ENCODE peak calls at places on chromosome 12, in five cellular contexts. R, M, Y, N and A are unnamed samples. For H3K9me3, the result is how much of the 10 kb centered on the place peaks cover.

GRCh38 chr12:64450711-64451486 is 1.0 kb upstream of the TBK1 start:
- DNase-seq in R (no peak), M (no peak), Y (no peak), N (no peak), A (no peak)

GRCh38 chr12:3225154-3225795 is 148.1 kb downstream of the TSPAN9 start:
- DNase-seq in R (no peak), M (no peak), Y (no peak), N (no peak), A (no peak)

GRCh38 chr12:97112161-97112560 is 205.1 kb downstream of the NEDD1 start:
- DNase-seq in Y (peak), N (no peak), R (no peak), M (no peak), A (no peak)

GRCh38 chr12:27673285-27673684 is 23.0 kb upstream of the REP15 start:
- DNase-seq in Y (no peak), M (no peak), N (no peak), R (no peak), A (no peak)

GRCh38 chr12:59843260-59843843 is 247.5 kb downstream of the SLC16A7 start:
- DNase-seq in R (no peak), N (no peak), Y (no peak), M (no peak), A (no peak)

GRCh38 chr12:19546027-19546426 is 106.7 kb downstream of the AEBP2 start:
- DNase-seq in M (no peak), N (no peak), Y (no peak), R (peak), A (no peak)

GRCh38 chr12:37672655-37673260 is 643.8 kb upstream of the ALG10B start:
- DNase-seq in R (no peak), N (no peak), M (no peak), Y (peak), A (no peak)

GRCh38 chr12:131827961-131828534 is at the start of gene MMP17:
- DNase-seq in Y (peak), M (peak), R (peak), N (no peak), A (peak)

GRCh38 chr12:53750812-53751335 is 905 bp downstream of the CISTR start:
- DNase-seq in R (no peak), N (no peak), M (peak), Y (no peak), A (no peak)

GRCh38 chr12:26767116-26767515 is 65.9 kb downstream of the ITPR2 start:
- DNase-seq in R (no peak), Y (no peak), N (no peak), M (no peak), A (no peak)

GRCh38 chr12:47905313-47905730 is 528 bp upstream of the VDR start:
- DNase-seq in R (no peak), M (peak), Y (no peak), N (peak), A (no peak)

GRCh38 chr12:40031965-40032364 is 73.9 kb downstream of the SLC2A13 start:
- DNase-seq in Y (no peak), M (no peak), N (no peak), R (no peak), A (no peak)

GRCh38 chr12:107320929-107321618 is 227.7 kb upstream of the CRY1 start:
- DNase-seq in Y (peak), N (no peak), R (no peak), M (no peak), A (peak)

GRCh38 chr12:21818627-21819026 is 44.1 kb upstream of the KCNJ8 start:
- DNase-seq in Y (no peak), M (no peak), N (no peak), R (no peak), A (no peak)

GRCh38 chr12:127284021-127284420 is 982.9 kb upstream of the TMEM132C start:
- DNase-seq in M (no peak), R (no peak), N (no peak), Y (no peak), A (peak)

GRCh38 chr12:116954700-116955381 is 44.1 kb downstream of the FBXW8 start:
- DNase-seq in Y (no peak), R (no peak), M (peak), N (peak), A (no peak)

GRCh38 chr12:103336940-103337339 is 158.8 kb downstream of the C12orf42 start:
- DNase-seq in N (no peak), M (no peak), Y (no peak), R (no peak), A (no peak)

GRCh38 chr12:4909734-4910501 is at the start of gene KCNA1:
- DNase-seq in R (no peak), Y (no peak), M (no peak), N (no peak), A (peak)

GRCh38 chr12:4270016-4270669 is 3.4 kb upstream of the CCND2 start:
- DNase-seq in R (no peak), Y (no peak), M (no peak), N (no peak), A (no peak)

GRCh38 chr12:113214938-113215400 is 6.3 kb upstream of the TPCN1 start:
- DNase-seq in Y (peak), N (no peak), R (peak), M (peak), A (peak)

GRCh38 chr12:52523825-52524224 is 3.6 kb upstream of the KRT5 start:
- DNase-seq in M (no peak), R (no peak), N (no peak), Y (no peak), A (no peak)

GRCh38 chr12:54390176-54390667 is 5.7 kb upstream of the ZNF385A start:
- DNase-seq in Y (no peak), R (no peak), N (no peak), M (peak), A (no peak)

GRCh38 chr12:42590324-42590934 is 883 bp upstream of the PRICKLE1 start:
- DNase-seq in M (peak), R (no peak), Y (peak), N (no peak), A (peak)

GRCh38 chr12:44021471-44021971 is 185.6 kb downstream of the TMEM117 start:
- DNase-seq in N (no peak), M (no peak), Y (no peak), R (no peak), A (no peak)

GRCh38 chr12:121893901-121894540 is 5.4 kb downstream of the PSMD9 start:
- DNase-seq in R (no peak), N (peak), Y (peak), M (no peak), A (peak)

GRCh38 chr12:113472191-113473190 is 820 bp upstream of the LHX5 start:
- DNase-seq in M (no peak), R (no peak), Y (no peak), N (no peak), A (no peak)

GRCh38 chr12:24728366-24728765 is 220.5 kb downstream of the BCAT1 start:
- DNase-seq in R (no peak), Y (peak), N (no peak), M (no peak), A (no peak)

GRCh38 chr12:52870361-52871290 is 21.8 kb upstream of the KRT78 start:
- DNase-seq in Y (peak), R (peak), M (peak), N (peak), A (peak)

GRCh38 chr12:105935106-105935505 is 203.6 kb downstream of the NUAK1 start:
- DNase-seq in N (no peak), Y (no peak), M (no peak), R (no peak), A (no peak)

GRCh38 chr12:8894378-8894777 is 19.9 kb upstream of the PHC1 start:
- DNase-seq in R (no peak), M (no peak), N (no peak), Y (no peak), A (no peak)

GRCh38 chr12:100794441-100795192 is at the start of gene ANO4:
- DNase-seq in M (no peak), Y (no peak), R (no peak), N (no peak), A (no peak)

GRCh38 chr12:57888407-57889157 is 42.1 kb upstream of the CTDSP2 start:
- DNase-seq in Y (no peak), R (no peak), M (peak), N (peak), A (peak)

GRCh38 chr12:87086118-87086891 is 830.1 kb upstream of the MGAT4C start:
- DNase-seq in M (no peak), R (no peak), N (no peak), Y (peak), A (peak)

GRCh38 chr12:6647083-6647604 is at the start of gene ACRBP:
- DNase-seq in M (peak), Y (no peak), R (peak), N (peak), A (no peak)

GRCh38 chr12:25806271-25806670 is 152.2 kb upstream of the RASSF8 start:
- DNase-seq in N (no peak), Y (no peak), R (no peak), M (no peak), A (no peak)

GRCh38 chr12:47997321-47997720 is 7.0 kb downstream of the COL2A1 start:
- DNase-seq in N (peak), R (no peak), M (no peak), Y (no peak), A (no peak)

GRCh38 chr12:49058366-49059062 is 2.1 kb downstream of the KMT2D start:
- DNase-seq in Y (no peak), R (no peak), N (no peak), M (no peak), A (no peak)

GRCh38 chr12:123242083-123242904 is 9.1 kb downstream of the MTRFR start:
- DNase-seq in R (no peak), Y (no peak), N (no peak), M (no peak), A (no peak)

GRCh38 chr12:52165096-52165855 is 26.5 kb downstream of the KRT80 start:
- DNase-seq in Y (no peak), R (no peak), M (no peak), N (no peak), A (no peak)

GRCh38 chr12:133203344-133204263 is 22.3 kb downstream of the ZNF268 start:
- DNase-seq in Y (peak), R (no peak), N (no peak), M (no peak), A (no peak)

GRCh38 chr12:133201888-133202287 is 20.6 kb downstream of the ZNF268 start:
- DNase-seq in N (no peak), M (no peak), R (no peak), Y (no peak), A (no peak)

GRCh38 chr12:133206390-133206789 is 25.1 kb downstream of the ZNF268 start:
- DNase-seq in Y (no peak), M (no peak), R (no peak), N (no peak), A (no peak)

GRCh38 chr12:133202493-133203343 is 21.4 kb downstream of the ZNF268 start:
- DNase-seq in N (no peak), M (no peak), Y (peak), R (no peak), A (no peak)

DNA sequence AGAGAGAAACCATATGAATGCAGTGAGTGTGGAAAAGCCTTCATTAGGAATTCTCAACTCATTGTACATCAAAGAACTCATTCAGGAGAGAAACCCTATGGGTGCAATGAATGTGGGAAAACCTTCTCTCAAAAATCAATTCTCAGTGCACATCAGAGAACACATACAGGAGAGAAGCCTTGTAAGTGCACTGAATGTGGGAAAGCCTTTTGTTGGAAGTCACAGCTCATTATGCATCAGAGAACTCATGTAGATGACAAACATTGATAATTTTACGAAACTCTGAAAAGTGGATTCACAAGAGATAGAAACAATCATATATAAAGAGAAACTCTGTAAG is 22.9 kb downstream of the ZNF268 start:
- DNase-seq in Y (no peak), N (no peak), R (no peak), M (no peak), A (no peak)
- H3K9me3 ChIP-seq in Y (half or more), N (half or more), R (under half), M (half or more), A (half or more)

GRCh38 chr12:104695453-104696148 is 238.9 kb downstream of the CHST11 start:
- DNase-seq in Y (no peak), N (no peak), M (no peak), R (no peak), A (peak)
- H3K4me3 ChIP-seq in Y (no peak), N (no peak), M (no peak), R (no peak), A (no peak)

DNA sequence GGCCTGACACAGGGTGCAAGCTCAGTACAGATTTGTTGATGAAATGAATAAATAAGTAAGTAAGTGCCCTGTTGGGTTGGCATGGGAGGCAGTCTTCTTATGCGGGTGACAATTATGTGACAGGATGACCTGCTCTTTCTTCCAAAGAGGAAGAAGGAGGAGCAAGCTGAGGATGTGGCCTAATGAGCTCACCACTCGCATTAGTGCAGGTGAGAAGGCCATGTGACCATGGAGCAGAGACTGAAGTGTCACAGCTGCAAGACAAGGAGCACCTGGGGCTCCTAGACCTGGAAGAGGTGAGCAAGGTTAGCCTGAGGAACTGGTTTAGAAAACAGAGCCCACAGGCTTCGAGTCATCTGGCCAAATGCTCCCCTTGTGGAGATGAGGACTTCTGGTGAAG is 34.9 kb downstream of the LRTM2 start:
- DNase-seq in M (no peak), N (no peak), R (no peak), Y (no peak), A (no peak)
- H3K9me3 ChIP-seq in M (under half), N (under half), R (under half), Y (under half), A (under half)

DNA sequence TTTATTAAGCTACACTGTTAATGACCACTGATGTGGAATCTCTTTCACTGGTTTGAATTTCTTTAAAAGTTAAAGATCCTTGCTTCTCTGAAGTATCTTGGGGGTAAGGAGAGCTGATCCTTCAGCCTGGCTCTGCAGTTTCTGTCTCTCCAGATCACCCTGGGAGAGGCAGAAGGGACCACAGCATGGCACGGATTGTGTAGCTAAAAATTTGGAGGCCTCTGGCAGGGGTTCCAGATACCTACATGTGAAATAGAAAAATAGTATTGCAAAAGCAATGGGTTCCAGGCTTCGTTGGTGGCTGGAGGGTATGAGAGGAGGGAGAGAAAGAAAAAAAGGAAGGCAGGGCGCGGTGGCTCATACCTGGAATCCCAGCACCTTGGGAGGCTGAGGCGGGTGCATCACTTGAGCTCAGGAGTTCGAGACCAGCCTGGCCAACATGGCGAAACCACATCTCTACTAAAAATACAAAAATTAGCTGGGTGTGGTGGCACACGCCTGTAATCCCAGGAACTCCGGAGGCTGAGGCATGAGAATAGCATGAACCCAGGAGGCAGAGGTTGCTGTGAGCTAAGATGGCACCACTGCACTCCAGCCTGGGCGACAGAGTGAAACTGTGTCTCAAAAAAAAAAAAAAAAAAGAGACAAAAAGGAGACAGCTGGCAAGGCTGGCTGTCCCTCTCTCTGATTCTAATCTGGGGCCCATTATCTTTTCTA is 3.5 kb downstream of the CHST11 start:
- DNase-seq in R (no peak), N (no peak), Y (no peak), M (no peak), A (no peak)
- H3K4me3 ChIP-seq in R (no peak), N (no peak), Y (no peak), M (no peak), A (no peak)

DNA sequence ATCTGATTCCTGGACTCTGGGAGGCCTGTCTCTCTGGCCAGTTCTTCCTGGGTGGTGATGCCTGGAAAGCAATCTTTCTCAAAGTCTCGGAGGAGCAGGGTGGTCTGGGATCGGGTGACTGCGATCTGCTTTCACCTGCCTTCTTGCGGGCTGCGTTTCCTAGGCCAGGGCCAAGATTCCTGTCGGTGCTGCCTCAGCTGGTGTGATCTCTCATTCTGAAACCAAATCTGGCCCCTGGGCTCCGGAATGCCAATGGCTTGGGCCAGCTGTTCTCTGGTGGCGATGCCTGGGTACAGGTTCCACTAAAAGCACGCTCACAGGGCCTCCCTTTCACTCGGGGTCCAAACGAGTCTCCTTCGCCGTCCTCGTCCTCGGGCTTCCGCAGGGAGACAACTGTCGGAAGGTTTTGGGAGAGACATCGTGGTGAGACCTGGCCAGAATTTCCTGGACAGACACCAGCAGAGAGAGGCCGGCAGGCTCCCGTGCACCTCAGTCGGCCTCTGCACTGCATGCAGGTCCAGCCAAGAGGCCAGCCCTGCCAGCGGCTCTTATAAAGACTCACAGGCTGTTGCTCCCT is 187.1 kb downstream of the ALG10 start:
- DNase-seq in Y (no peak), N (no peak), M (no peak), R (no peak), A (no peak)
- H3K9me3 ChIP-seq in Y (under half), N (under half), M (under half), R (under half), A (under half)

DNA sequence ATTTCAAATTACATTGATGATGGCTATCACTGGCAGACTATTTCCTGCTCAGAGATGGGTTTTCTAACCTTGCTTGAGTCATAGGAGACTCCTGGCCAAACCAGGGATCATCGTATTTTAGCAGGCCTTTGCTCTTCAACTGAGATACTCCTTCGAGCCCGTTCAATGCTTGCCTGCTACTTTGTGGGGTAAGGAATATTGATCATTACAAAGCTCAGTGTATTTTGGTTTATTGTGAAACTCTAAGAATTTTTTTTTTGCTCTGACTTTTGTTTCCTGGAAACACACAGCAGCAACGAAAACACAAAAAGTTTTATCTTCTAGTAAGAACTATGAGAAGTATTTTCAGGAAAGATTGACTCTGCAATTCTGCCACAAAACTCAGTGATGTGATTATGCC is 4.1 kb downstream of the GPRC5D start:
- DNase-seq in R (no peak), Y (no peak), M (no peak), N (no peak), A (no peak)
- H3K4me3 ChIP-seq in R (no peak), Y (no peak), M (no peak), N (no peak), A (no peak)